ENCODE peak calls at places on chromosomes 6 and 20, in four cellular contexts. One of them, this sample, is unnamed.

GRCh38 chr6:14734416-14735340 is 511.2 kb upstream of the JARID2 start:
- DNase-seq in tibial nerve: peak; percentile 28
- DNase-seq in HepG2: no peak
- DNase-seq in SK-N-SH: no peak
- DNase-seq in this sample: no peak

GRCh38 chr6:47182291-47182957 is 127.3 kb downstream of the TNFRSF21 start:
- DNase-seq in tibial nerve: no peak
- DNase-seq in HepG2: no peak
- DNase-seq in SK-N-SH: no peak
- DNase-seq in this sample: no peak

GRCh38 chr6:164099535-164099982 is 685.0 kb downstream of the QKI start:
- DNase-seq in tibial nerve: no peak
- DNase-seq in HepG2: no peak
- DNase-seq in SK-N-SH: no peak
- DNase-seq in this sample: no peak

GRCh38 chr6:69729870-69730449 is 66.8 kb downstream of the LMBRD1 start:
- DNase-seq in tibial nerve: no peak
- DNase-seq in HepG2: no peak
- DNase-seq in SK-N-SH: no peak
- DNase-seq in this sample: no peak

GRCh38 chr6:95515975-95516374 is 61.4 kb upstream of the MANEA start:
- DNase-seq in tibial nerve: no peak
- DNase-seq in HepG2: no peak
- DNase-seq in SK-N-SH: no peak
- DNase-seq in this sample: no peak

GRCh38 chr6:100479180-100480035 is 14.7 kb upstream of the SIM1 start:
- DNase-seq in tibial nerve: peak; percentile 30
- DNase-seq in HepG2: peak; percentile 27
- DNase-seq in SK-N-SH: no peak
- DNase-seq in this sample: no peak

GRCh38 chr6:3455490-3456394 is 1.1 kb downstream of the SLC22A23 start:
- DNase-seq in tibial nerve: no peak
- DNase-seq in HepG2: peak; percentile 38
- DNase-seq in SK-N-SH: peak; percentile 53
- DNase-seq in this sample: no peak

GRCh38 chr20:57947421-57948176 is 237.8 kb upstream of the PMEPA1 start:
- DNase-seq in tibial nerve: no peak
- DNase-seq in HepG2: no peak
- DNase-seq in SK-N-SH: no peak
- DNase-seq in this sample: no peak

GRCh38 chr6:31922942-31923341 is 4.6 kb upstream of the C2 start:
- DNase-seq in tibial nerve: no peak
- DNase-seq in HepG2: peak; percentile 73
- DNase-seq in SK-N-SH: no peak
- DNase-seq in this sample: no peak

GRCh38 chr20:50587291-50587961 is 77.2 kb downstream of the PTPN1 start:
- DNase-seq in tibial nerve: no peak
- DNase-seq in HepG2: no peak
- DNase-seq in SK-N-SH: no peak
- DNase-seq in this sample: peak; percentile 41

GRCh38 chr6:105209950-105210706 is 30.3 kb upstream of the POPDC3 start:
- DNase-seq in tibial nerve: no peak
- DNase-seq in HepG2: peak; percentile 60
- DNase-seq in SK-N-SH: no peak
- DNase-seq in this sample: no peak

GRCh38 chr6:89350281-89351037 is 2.1 kb downstream of the UBE2J1 start:
- DNase-seq in tibial nerve: no peak
- DNase-seq in HepG2: no peak
- DNase-seq in SK-N-SH: no peak
- DNase-seq in this sample: no peak

GRCh38 chr20:33685328-33686007 is 717 bp downstream of the E2F1 start:
- DNase-seq in tibial nerve: no peak
- DNase-seq in HepG2: peak; percentile 71
- DNase-seq in SK-N-SH: peak; percentile 80
- DNase-seq in this sample: no peak

GRCh38 chr6:100464910-100465700 is at the start of gene SIM1:
- DNase-seq in tibial nerve: no peak
- DNase-seq in HepG2: no peak
- DNase-seq in SK-N-SH: peak; percentile 92
- DNase-seq in this sample: peak; percentile 43

GRCh38 chr6:12335131-12335527 is 45.0 kb downstream of the EDN1 start:
- DNase-seq in tibial nerve: no peak
- DNase-seq in HepG2: no peak
- DNase-seq in SK-N-SH: no peak
- DNase-seq in this sample: no peak

GRCh38 chr6:144131248-144131709 is 19.0 kb upstream of the STX11 start:
- DNase-seq in tibial nerve: no peak
- DNase-seq in HepG2: no peak
- DNase-seq in SK-N-SH: no peak
- DNase-seq in this sample: no peak

GRCh38 chr6:3997144-3997770 is 81.7 kb downstream of the FAM217A start:
- DNase-seq in tibial nerve: no peak
- DNase-seq in HepG2: no peak
- DNase-seq in SK-N-SH: no peak
- DNase-seq in this sample: no peak

GRCh38 chr20:9572690-9573089 is 58.3 kb downstream of the LAMP5 start:
- DNase-seq in tibial nerve: no peak
- DNase-seq in HepG2: no peak
- DNase-seq in SK-N-SH: peak; percentile 20
- DNase-seq in this sample: no peak

GRCh38 chr6:53020005-53020744 is 25.1 kb upstream of the GSTA4 start:
- DNase-seq in tibial nerve: no peak
- DNase-seq in HepG2: no peak
- DNase-seq in SK-N-SH: peak; percentile 40
- DNase-seq in this sample: no peak

DNA sequence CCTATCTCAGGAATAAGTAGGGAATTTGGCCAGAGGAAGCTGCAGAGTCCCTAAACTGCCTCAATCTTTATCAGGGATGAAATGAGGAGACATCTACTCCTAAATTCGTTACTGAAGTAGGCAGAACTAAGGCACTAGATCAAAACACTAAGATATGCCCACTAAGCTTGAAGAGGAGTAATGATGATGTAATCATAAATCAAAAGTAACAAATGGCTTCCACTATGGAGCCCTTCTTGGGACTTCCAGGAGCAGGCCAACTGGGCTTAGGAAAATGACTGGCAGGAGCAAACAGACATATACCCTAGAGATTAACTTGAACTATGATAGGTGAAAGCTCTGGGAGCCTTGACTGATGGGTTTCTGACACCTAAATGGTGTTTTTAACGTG is 15.4 kb downstream of the ZSCAN12 start:
- DNase-seq in tibial nerve: no peak
- DNase-seq in HepG2: no peak
- DNase-seq in SK-N-SH: no peak
- DNase-seq in this sample: no peak
- TF ChIP-seq EP300 in tibial nerve: no peak
- TF ChIP-seq EP300 in HepG2: no peak
- TF ChIP-seq EP300 in SK-N-SH: no peak
- TF ChIP-seq EP300 in this sample: no peak

GRCh38 chr20:22578221-22579118 is 5.9 kb downstream of the FOXA2 start:
- DNase-seq in tibial nerve: no peak
- DNase-seq in HepG2: peak; percentile 76
- DNase-seq in SK-N-SH: no peak
- DNase-seq in this sample: no peak
- H3K27me3 ChIP-seq in tibial nerve: peaks cover 98% of the 10 kb centered on the region
- H3K27me3 ChIP-seq in HepG2: no peaks in the 10 kb centered on the region
- H3K27me3 ChIP-seq in SK-N-SH: peaks cover 90% of the 10 kb centered on the region
- H3K27me3 ChIP-seq in this sample: no peaks in the 10 kb centered on the region

DNA sequence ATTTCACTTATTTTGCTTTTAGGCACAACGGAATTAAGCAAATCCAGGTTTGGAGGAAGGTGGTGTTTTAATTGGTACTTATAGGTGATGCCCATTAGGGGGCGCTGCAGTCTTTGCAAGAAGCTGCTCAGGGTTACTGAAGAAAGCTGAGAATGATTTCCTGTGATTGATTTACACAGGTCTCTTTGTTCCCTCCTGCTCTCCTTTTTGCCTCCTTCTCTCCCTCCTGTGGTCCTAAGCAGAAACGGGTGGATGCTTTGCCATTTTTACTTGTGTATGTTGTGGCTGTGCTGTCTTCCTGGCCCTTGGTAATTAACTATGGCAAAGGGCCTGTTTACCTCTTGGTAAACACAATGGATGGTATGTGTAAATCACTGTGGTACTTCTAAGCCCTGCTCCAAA is 97.8 kb downstream of the ANKS1A start:
- DNase-seq in tibial nerve: peak; percentile 48
- DNase-seq in HepG2: peak; percentile 71
- DNase-seq in SK-N-SH: peak; percentile 66
- DNase-seq in this sample: peak; percentile 55
- TF ChIP-seq CTCF in tibial nerve: peak; percentile 91
- TF ChIP-seq CTCF in HepG2: peak; percentile 89
- TF ChIP-seq CTCF in SK-N-SH: peak; percentile 88
- TF ChIP-seq CTCF in this sample: peak; percentile 67

GRCh38 chr20:56389807-56390206 is 2.2 kb downstream of the AURKA start:
- DNase-seq in tibial nerve: no peak
- DNase-seq in HepG2: no peak
- DNase-seq in SK-N-SH: no peak
- DNase-seq in this sample: no peak
- TF ChIP-seq EP300 in tibial nerve: no peak
- TF ChIP-seq EP300 in HepG2: no peak
- TF ChIP-seq EP300 in SK-N-SH: no peak
- TF ChIP-seq EP300 in this sample: no peak

GRCh38 chr6:113632220-113632864 is 224.8 kb upstream of the MARCKS start:
- DNase-seq in tibial nerve: peak; percentile 22
- DNase-seq in HepG2: peak; percentile 78
- DNase-seq in SK-N-SH: no peak
- DNase-seq in this sample: no peak

GRCh38 chr6:113630738-113631535 is 226.2 kb upstream of the MARCKS start:
- DNase-seq in tibial nerve: no peak
- DNase-seq in HepG2: no peak
- DNase-seq in SK-N-SH: no peak
- DNase-seq in this sample: no peak

GRCh38 chr6:113629940-113630339 is 227.2 kb upstream of the MARCKS start:
- DNase-seq in tibial nerve: no peak
- DNase-seq in HepG2: no peak
- DNase-seq in SK-N-SH: no peak
- DNase-seq in this sample: no peak

GRCh38 chr6:113630365-113630737 is 226.8 kb upstream of the MARCKS start:
- DNase-seq in tibial nerve: no peak
- DNase-seq in HepG2: no peak
- DNase-seq in SK-N-SH: no peak
- DNase-seq in this sample: no peak

DNA sequence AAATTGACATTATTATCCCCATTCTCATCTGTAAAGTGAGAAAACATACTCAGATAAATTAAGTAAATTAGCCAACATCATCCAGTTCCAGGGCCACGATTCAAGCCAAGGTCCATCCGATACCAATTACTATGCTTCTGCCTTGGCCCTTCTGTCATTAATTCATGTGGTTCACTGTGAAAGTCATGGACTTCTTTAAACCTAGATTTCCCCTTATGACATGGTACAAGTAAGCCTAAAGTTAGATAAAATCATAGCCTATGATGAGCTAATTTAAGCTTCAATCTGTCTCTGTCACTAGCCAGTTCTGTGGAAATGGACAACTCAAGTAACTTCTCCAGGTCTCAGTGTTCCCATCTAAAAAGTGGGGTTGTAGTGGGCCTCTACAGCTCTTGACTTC is 225.5 kb upstream of the MARCKS start:
- DNase-seq in tibial nerve: no peak
- DNase-seq in HepG2: no peak
- DNase-seq in SK-N-SH: no peak
- DNase-seq in this sample: no peak
- H3K27me3 ChIP-seq in tibial nerve: no peaks in the 10 kb centered on the region
- H3K27me3 ChIP-seq in HepG2: no peaks in the 10 kb centered on the region
- H3K27me3 ChIP-seq in SK-N-SH: no peaks in the 10 kb centered on the region
- H3K27me3 ChIP-seq in this sample: no peaks in the 10 kb centered on the region

DNA sequence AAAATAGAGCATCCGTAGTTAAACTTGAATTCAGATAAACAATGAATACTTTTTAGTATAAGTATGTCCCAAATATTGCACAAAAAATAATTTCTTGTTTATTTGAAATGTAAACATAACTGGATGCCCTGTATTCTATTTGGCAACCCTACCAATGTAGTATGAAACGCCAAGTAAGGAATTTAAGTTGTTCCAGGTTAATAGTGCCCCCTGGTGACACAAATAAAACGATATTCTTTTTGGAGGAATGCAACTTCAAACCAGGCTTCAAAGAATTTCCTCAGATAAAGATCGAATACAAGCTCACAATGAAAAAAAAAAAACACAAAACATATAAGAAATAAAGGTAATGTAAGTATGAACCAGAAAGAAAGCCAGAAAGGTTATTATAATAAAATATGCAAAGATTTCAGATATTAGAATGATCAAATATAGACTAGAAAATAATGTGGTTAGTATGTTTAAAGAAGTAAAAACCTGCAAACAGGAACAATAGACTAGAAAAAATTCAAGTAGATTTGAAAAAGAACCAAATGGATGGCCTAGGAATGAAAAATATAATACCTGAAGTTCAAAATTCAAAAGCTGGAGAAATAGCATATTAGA is 18.4 kb upstream of the AKAP7 start:
- DNase-seq in tibial nerve: peak; percentile 37
- DNase-seq in HepG2: peak; percentile 68
- DNase-seq in SK-N-SH: peak; percentile 5
- DNase-seq in this sample: no peak
- TF ChIP-seq CTCF in tibial nerve: peak; percentile 40
- TF ChIP-seq CTCF in HepG2: peak; percentile 80
- TF ChIP-seq CTCF in SK-N-SH: peak; percentile 51
- TF ChIP-seq CTCF in this sample: no peak

GRCh38 chr6:108652375-108652774 is 91.7 kb downstream of the FOXO3 start:
- DNase-seq in tibial nerve: no peak
- DNase-seq in HepG2: no peak
- DNase-seq in SK-N-SH: no peak
- DNase-seq in this sample: no peak

GRCh38 chr6:108650325-108650724 is 89.6 kb downstream of the FOXO3 start:
- DNase-seq in tibial nerve: no peak
- DNase-seq in HepG2: no peak
- DNase-seq in SK-N-SH: no peak
- DNase-seq in this sample: no peak

GRCh38 chr6:108651287-108651686 is 90.6 kb downstream of the FOXO3 start:
- DNase-seq in tibial nerve: no peak
- DNase-seq in HepG2: no peak
- DNase-seq in SK-N-SH: no peak
- DNase-seq in this sample: no peak

GRCh38 chr6:108650781-108651180 is 90.1 kb downstream of the FOXO3 start:
- DNase-seq in tibial nerve: no peak
- DNase-seq in HepG2: no peak
- DNase-seq in SK-N-SH: no peak
- DNase-seq in this sample: no peak

GRCh38 chr6:108651781-108652227 is 91.1 kb downstream of the FOXO3 start:
- DNase-seq in tibial nerve: no peak
- DNase-seq in HepG2: no peak
- DNase-seq in SK-N-SH: no peak
- DNase-seq in this sample: peak; percentile 29
- TF ChIP-seq EP300 in tibial nerve: peak; percentile 69
- TF ChIP-seq EP300 in HepG2: no peak
- TF ChIP-seq EP300 in SK-N-SH: peak; percentile 87
- TF ChIP-seq EP300 in this sample: no peak

DNA sequence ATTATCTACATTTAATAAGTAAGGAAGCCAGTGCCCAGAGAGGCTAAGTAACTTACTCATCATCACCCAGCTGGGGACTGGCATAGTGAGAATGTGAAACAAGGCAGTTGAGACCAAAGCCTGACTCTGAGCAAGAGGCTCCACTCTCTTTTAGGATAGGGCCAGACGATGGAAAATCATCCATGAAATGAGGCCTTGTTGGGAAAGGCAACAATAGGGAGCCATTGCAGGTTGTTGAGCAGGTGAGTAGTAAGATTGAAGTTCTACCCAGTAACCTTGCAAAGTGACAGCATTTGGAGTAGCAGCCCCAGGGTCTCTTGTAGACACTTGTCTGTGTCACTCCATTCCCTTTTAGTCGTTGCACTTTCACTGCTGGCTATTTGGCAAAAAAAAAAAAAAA is 2.5 kb upstream of the CPNE5 start:
- DNase-seq in tibial nerve: no peak
- DNase-seq in HepG2: no peak
- DNase-seq in SK-N-SH: no peak
- DNase-seq in this sample: no peak
- H3K27me3 ChIP-seq in tibial nerve: peaks cover 26% of the 10 kb centered on the region
- H3K27me3 ChIP-seq in HepG2: peaks cover 38% of the 10 kb centered on the region
- H3K27me3 ChIP-seq in SK-N-SH: peaks cover 12% of the 10 kb centered on the region
- H3K27me3 ChIP-seq in this sample: no peaks in the 10 kb centered on the region

This sample was measured in ovary.